ENCODE peak calls at places on chromosome 2, in six cellular contexts. K is choroid plexus epithelial cell, H is HFF-Myc, T is neural progenitor cell, L is NB4, V is esophagus squamous epithelium. Z is an unnamed sample.

GRCh38 chr2:202337133-202337532 is 39.0 kb upstream of the BMPR2 start:
- DNase-seq in V (no peak), H (no peak), K (peak; percentile 16), T (no peak), L (no peak), Z (no peak)

GRCh38 chr2:96091711-96092579 is 24.4 kb downstream of the ADRA2B start:
- DNase-seq in L (no peak), T (no peak), H (no peak), K (no peak), V (no peak), Z (no peak)

GRCh38 chr2:224222320-224222719 is 179.6 kb downstream of the FAM124B start:
- DNase-seq in T (no peak), K (peak; percentile 53), L (no peak), V (no peak), H (no peak), Z (no peak)

GRCh38 chr2:31729442-31730092 is 148.8 kb upstream of the SRD5A2 start:
- DNase-seq in H (peak; percentile 36), K (peak; percentile 55), T (peak; percentile 45), V (no peak), L (peak; percentile 51), Z (no peak)

GRCh38 chr2:164975885-164976284 is 20.6 kb upstream of the SLC38A11 start:
- DNase-seq in H (no peak), T (no peak), L (no peak), K (no peak), V (no peak), Z (no peak)

GRCh38 chr2:233513953-233514655 is 52.5 kb downstream of the USP40 start:
- DNase-seq in H (no peak), V (no peak), T (no peak), L (no peak), K (no peak), Z (no peak)

GRCh38 chr2:71800106-71800809 is 346.9 kb downstream of the DYSF start:
- DNase-seq in V (no peak), L (no peak), T (no peak), K (no peak), H (no peak), Z (no peak)

GRCh38 chr2:119205001-119205669 is 18.5 kb upstream of the STEAP3 start:
- DNase-seq in L (no peak), H (no peak), V (no peak), T (no peak), K (no peak), Z (no peak)

GRCh38 chr2:158458617-158458920 is 1.8 kb downstream of the PKP4 start:
- DNase-seq in T (no peak), H (no peak), L (no peak), V (no peak), K (peak; percentile 33), Z (no peak)

GRCh38 chr2:158459161-158460003 is 2.6 kb downstream of the PKP4 start:
- DNase-seq in T (no peak), L (peak; percentile 56), V (no peak), H (no peak), K (peak; percentile 23), Z (no peak)

GRCh38 chr2:158457092-158457825 is 507 bp downstream of the PKP4 start:
- DNase-seq in K (peak; percentile 71), V (no peak), H (no peak), L (peak; percentile 82), T (peak; percentile 82), Z (no peak)

GRCh38 chr2:158456309-158457066 is at the start of the genes CCDC148 and PKP4:
- DNase-seq in K (peak; percentile 94), H (peak; percentile 66), L (peak; percentile 95), V (peak; percentile 29), T (peak; percentile 97), Z (peak; percentile 55)

DNA sequence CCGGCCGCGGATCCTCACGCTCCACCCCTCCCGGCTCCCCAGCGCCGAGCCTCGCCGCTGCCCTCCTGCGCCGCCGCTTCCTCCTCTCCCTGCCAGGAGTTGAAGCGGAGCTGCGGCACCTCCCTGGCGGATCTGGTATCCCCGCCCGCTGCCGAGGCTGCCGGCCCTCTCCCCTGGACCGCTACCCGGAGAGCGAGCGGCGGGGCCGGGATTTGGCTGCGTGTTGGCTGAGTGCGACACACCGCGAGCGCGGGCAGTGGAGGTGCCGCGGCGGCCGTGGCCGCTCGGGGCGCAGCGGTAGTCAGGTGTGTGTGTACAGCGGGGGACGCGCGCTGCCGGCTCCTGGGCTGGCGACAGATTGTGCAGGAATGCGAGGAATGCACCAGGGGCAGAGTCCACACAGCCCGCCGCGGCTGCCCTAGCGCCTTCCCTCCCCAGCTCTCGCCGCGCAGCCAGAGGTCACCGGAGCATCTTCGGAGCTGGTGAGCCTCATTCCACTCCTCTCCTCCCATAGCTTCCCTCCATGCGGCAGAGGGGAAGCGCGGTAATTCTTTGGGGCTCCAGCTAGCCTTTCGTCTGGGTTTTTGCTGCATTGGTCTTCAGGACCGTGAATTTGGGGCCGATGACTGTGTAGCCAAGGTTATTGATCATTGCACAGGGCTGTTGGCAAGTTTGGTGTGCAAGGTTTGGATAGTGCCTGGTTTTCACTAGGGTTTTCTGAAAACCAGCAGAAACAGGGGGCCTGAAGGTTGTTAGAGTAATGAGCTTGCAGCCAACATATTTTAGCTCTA is 1.3 kb downstream of the PKP4 start:
- DNase-seq in K (peak; percentile 62), T (peak; percentile 95), H (no peak), L (peak; percentile 85), V (no peak), Z (no peak)
- TF ChIP-seq CTCF in K (peak; percentile 5), T (peak; percentile 46), H (peak; percentile 0), L (peak; percentile 23), V (peak; percentile 42), Z (peak; percentile 28)

DNA sequence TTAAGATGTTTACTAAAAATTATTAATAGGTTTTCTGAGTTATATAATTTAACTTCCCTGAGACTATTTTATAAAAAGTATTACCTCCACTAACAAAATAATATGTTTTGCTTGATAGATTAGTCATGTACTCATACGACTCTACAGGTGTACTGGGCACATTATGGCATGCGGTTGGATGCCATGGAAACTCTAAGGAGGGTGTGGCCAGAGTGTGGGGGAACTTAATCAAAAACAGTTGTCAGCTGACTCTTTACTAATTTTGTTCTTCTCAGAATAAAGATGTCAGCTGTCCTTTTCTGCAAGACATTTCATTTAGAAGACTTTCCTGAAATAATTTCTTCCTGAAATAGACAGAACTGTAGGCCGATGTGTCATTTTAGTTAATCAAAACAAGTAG is 228.3 kb upstream of the SIX3 start:
- DNase-seq in T (no peak), L (no peak), V (no peak), K (no peak), H (no peak), Z (no peak)
- H3K4me3 ChIP-seq in T (no peak overlapping the region), L (no peak overlapping the region), V (no peak overlapping the region), K (no peak overlapping the region), H (no peak overlapping the region), Z (no peak overlapping the region)

DNA sequence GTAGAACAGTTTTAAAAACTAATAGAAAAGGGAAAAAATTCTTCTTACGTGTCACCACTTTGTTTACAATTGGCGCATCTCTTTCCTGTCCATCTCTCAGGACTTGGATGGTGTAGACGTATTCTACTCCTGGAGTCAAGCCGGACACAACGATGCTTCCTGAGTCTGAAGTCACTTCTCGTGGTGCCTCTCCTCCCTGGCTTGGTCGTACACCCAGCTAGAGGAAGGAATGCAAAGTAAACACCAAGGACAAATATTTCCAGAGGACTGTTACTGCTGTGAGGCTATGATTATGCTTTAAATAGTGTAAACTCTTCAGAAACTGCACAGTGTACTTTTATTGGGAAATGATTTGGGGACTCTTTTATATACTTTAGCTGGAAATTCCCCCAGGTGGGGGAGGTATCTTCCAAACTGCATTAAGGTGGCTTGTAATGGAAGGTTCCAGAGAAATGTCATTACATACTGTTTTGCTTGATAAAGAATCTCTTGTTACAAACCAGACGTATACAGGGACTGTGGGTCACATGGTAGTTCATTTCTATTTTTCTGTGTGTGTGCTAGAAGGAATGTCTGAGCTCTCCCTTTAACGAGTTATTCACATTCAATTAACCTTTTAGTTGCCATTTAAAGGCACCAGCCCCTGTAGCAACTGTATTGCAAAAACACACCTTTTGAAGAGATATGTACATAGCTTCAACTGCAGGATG is 38.1 kb downstream of the FN1 start:
- DNase-seq in K (peak; percentile 72), T (no peak), V (no peak), L (no peak), H (no peak), Z (no peak)
- TF ChIP-seq CTCF in K (peak; percentile 46), T (no peak), V (no peak), L (no peak), H (no peak), Z (peak; percentile 31)

DNA sequence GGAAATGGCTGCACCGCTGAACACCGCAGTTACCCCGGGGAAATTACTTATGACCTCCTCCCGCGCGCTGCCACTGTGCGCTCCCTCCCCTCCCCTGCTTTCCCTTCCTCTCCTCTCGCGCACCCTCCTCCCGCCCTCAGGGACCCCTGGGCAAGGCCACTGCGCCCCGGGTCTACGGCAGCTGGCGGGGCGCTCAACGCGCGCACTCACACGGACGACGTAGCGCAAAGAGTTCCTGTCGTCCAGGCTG is 7.9 kb downstream of the ALPP start:
- DNase-seq in V (no peak), L (no peak), K (no peak), T (peak; percentile 38), H (no peak), Z (no peak)
- H3K4me3 ChIP-seq in V (no peak overlapping the region), L (no peak overlapping the region), K (peak overlapping the region; percentile 22), T (no peak overlapping the region), H (peak overlapping the region; percentile 2), Z (peak overlapping the region; percentile 25)

DNA sequence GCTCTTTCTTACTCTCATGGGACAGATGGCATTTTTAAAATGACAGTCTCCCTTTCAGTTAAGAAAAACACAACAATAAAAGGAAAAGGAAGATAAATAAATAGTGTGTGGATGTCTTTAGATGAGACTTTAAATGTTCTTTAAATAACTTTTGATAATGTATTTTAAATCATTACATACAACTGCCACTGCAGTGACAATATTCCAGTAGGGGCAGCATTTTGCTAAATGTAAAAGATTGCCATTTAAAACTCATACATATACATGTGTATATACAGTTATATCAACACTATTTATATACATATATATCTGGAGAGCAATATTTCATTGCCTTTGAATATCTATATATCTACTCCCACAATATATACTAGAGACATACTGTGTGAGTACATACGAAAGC is 90.7 kb downstream of the INO80D start:
- DNase-seq in T (no peak), V (no peak), K (no peak), L (no peak), H (no peak), Z (no peak)
- TF ChIP-seq CTCF in T (no peak), V (no peak), K (peak; percentile 33), L (no peak), H (no peak), Z (no peak)

GRCh38 chr2:231924889-231925275 is 1.3 kb downstream of the NPPC start:
- DNase-seq in K (no peak), H (no peak), T (no peak), V (no peak), L (no peak), Z (no peak)
- H3K4me3 ChIP-seq in K (no peak overlapping the region), H (no peak overlapping the region), T (peak overlapping the region; percentile 45), V (peak overlapping the region; percentile 40), L (no peak overlapping the region), Z (no peak overlapping the region)

GRCh38 chr2:157782057-157782845 is 93.9 kb downstream of the ACVR1 start:
- DNase-seq in V (no peak), H (no peak), K (peak; percentile 55), L (no peak), T (no peak), Z (no peak)
- TF ChIP-seq CTCF in V (no peak), H (peak; percentile 6), K (peak; percentile 64), L (peak; percentile 15), T (peak; percentile 18), Z (peak; percentile 31)

DNA sequence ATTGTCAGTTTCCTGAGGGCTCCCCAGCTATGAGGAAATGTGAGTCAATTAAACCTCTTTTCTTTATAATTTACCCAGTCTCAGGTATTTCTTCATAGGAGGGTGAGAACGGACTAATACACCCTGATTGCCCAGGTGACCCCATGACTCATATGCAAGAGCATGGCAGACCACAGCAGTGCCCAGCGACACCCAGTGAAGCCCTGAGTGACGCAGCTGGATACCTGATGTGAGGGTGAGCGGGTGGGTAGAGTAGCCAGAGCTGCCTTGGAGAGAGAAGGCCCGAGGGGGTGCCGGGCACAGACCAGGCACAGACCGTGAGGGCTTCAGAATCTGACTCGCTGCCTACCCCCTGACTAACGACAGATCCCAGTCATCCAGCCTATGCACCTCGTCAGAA is 15.4 kb downstream of the ALPG start:
- DNase-seq in T (no peak), K (no peak), V (no peak), H (no peak), L (no peak), Z (no peak)
- H3K4me3 ChIP-seq in T (no peak overlapping the region), K (no peak overlapping the region), V (no peak overlapping the region), H (no peak overlapping the region), L (no peak overlapping the region), Z (no peak overlapping the region)